ENCODE peak calls at places on chromosomes 7 and 10, in five cellular contexts. V is ascending aorta, Z is cardiac muscle cell, P is psoas muscle, C is kidney epithelial cell. T is an unnamed sample.

GRCh38 chr10:60456053-60456452 is 66.4 kb upstream of the ANK3 start:
- DNase-seq in C (no peak), P (no peak), V (no peak), Z (no peak), T (no peak)

GRCh38 chr7:130149575-130150139 is 55.5 kb downstream of the TMEM209 start:
- DNase-seq in C (no peak), P (no peak), Z (no peak), V (no peak), T (no peak)

GRCh38 chr7:82593780-82594179 is 150.2 kb upstream of the CACNA2D1 start:
- DNase-seq in V (no peak), Z (no peak), C (peak; percentile 2), P (no peak), T (no peak)

GRCh38 chr10:25061711-25062455 is 45.5 kb downstream of the THNSL1 start:
- DNase-seq in C (no peak), Z (no peak), P (no peak), V (no peak), T (no peak)

GRCh38 chr7:44914992-44915607 is 29.8 kb upstream of the PURB start:
- DNase-seq in P (no peak), Z (no peak), C (no peak), V (no peak), T (no peak)

GRCh38 chr7:3650844-3651243 is 349.8 kb downstream of the SDK1 start:
- DNase-seq in Z (no peak), V (no peak), C (no peak), P (no peak), T (no peak)

GRCh38 chr10:79315602-79315920 is 31.7 kb upstream of the PPIF start:
- DNase-seq in V (no peak), Z (no peak), C (no peak), P (no peak), T (no peak)

GRCh38 chr10:126580873-126581647 is 89.4 kb downstream of the C10orf90 start:
- DNase-seq in V (no peak), Z (no peak), P (no peak), C (no peak), T (no peak)

GRCh38 chr7:39259391-39260003 is 281.8 kb downstream of the POU6F2 start:
- DNase-seq in V (no peak), Z (no peak), P (no peak), C (no peak), T (no peak)

GRCh38 chr7:135368416-135369186 is 135.0 kb downstream of the STRA8 start:
- DNase-seq in Z (no peak), C (no peak), P (no peak), V (no peak), T (no peak)

GRCh38 chr7:103592844-103593243 is 146.8 kb upstream of the SLC26A5 start:
- DNase-seq in P (no peak), C (no peak), V (no peak), Z (no peak), T (no peak)

GRCh38 chr10:61835069-61835908 is 66.2 kb upstream of the ARID5B start:
- DNase-seq in P (no peak), C (no peak), Z (peak; percentile 84), V (no peak), T (no peak)

GRCh38 chr7:129401228-129401967 is 32.8 kb upstream of the STRIP2 start:
- DNase-seq in V (no peak), C (peak; percentile 14), Z (no peak), P (no peak), T (no peak)

GRCh38 chr7:41148521-41148951 is 554.4 kb downstream of the INHBA start:
- DNase-seq in V (no peak), P (no peak), C (no peak), Z (peak; percentile 61), T (no peak)

GRCh38 chr7:134209322-134210015 is 82.3 kb downstream of the LRGUK start:
- DNase-seq in C (no peak), V (no peak), Z (no peak), P (no peak), T (no peak)

GRCh38 chr10:42962120-42962901 is 114.6 kb upstream of the RET start:
- DNase-seq in Z (no peak), C (no peak), V (no peak), P (peak; percentile 69), T (peak; percentile 84)

GRCh38 chr7:6590645-6591110 is 857 bp downstream of the INTS15 start:
- DNase-seq in P (no peak), V (no peak), Z (no peak), C (no peak), T (no peak)

GRCh38 chr7:41886257-41886905 is 183.5 kb upstream of the INHBA start:
- DNase-seq in P (peak; percentile 70), V (no peak), C (no peak), Z (peak; percentile 82), T (no peak)

GRCh38 chr10:123275183-123275549 is 121.0 kb downstream of the BUB3 start:
- DNase-seq in C (no peak), P (no peak), V (no peak), Z (no peak), T (no peak)

GRCh38 chr7:39735903-39736302 is 112.5 kb downstream of the RALA start:
- DNase-seq in C (no peak), Z (peak; percentile 52), V (no peak), P (no peak), T (no peak)

GRCh38 chr7:106050002-106050742 is 61.9 kb downstream of the SYPL1 start:
- DNase-seq in C (no peak), P (no peak), V (no peak), Z (peak; percentile 93), T (no peak)

GRCh38 chr10:411597-411996 is 276.3 kb downstream of the ZMYND11 start:
- DNase-seq in V (no peak), P (no peak), C (no peak), Z (no peak), T (no peak)

GRCh38 chr10:30270247-30270646 is 78.8 kb downstream of the MTPAP start:
- DNase-seq in C (no peak), P (no peak), V (no peak), Z (peak; percentile 14), T (no peak)

GRCh38 chr10:12531305-12531738 is 182.0 kb downstream of the CAMK1D start:
- DNase-seq in V (no peak), P (peak; percentile 68), Z (peak; percentile 20), C (no peak), T (no peak)

GRCh38 chr10:12081470-12081869 is 12.7 kb downstream of the DHTKD1 start:
- DNase-seq in P (no peak), Z (no peak), V (no peak), C (no peak), T (no peak)

GRCh38 chr10:14681305-14681704 is 93.4 kb downstream of the FAM107B start:
- DNase-seq in P (no peak), Z (no peak), V (no peak), C (no peak), T (no peak)

GRCh38 chr7:149799397-149800168 is 26.2 kb upstream of the ZNF467 start:
- DNase-seq in C (no peak), V (no peak), P (no peak), Z (peak; percentile 7), T (no peak)

GRCh38 chr7:1691096-1691495 is 21.0 kb downstream of the ELFN1 start:
- DNase-seq in C (no peak), V (no peak), P (peak; percentile 18), Z (no peak), T (peak; percentile 36)

GRCh38 chr7:96246972-96247371 is 74.9 kb downstream of the SLC25A13 start:
- DNase-seq in Z (no peak), P (no peak), V (no peak), C (no peak), T (no peak)

GRCh38 chr10:58998924-58999713 is 177.3 kb upstream of the PHYHIPL start:
- DNase-seq in V (peak; percentile 43), C (no peak), P (peak; percentile 60), Z (peak; percentile 46), T (no peak)

DNA sequence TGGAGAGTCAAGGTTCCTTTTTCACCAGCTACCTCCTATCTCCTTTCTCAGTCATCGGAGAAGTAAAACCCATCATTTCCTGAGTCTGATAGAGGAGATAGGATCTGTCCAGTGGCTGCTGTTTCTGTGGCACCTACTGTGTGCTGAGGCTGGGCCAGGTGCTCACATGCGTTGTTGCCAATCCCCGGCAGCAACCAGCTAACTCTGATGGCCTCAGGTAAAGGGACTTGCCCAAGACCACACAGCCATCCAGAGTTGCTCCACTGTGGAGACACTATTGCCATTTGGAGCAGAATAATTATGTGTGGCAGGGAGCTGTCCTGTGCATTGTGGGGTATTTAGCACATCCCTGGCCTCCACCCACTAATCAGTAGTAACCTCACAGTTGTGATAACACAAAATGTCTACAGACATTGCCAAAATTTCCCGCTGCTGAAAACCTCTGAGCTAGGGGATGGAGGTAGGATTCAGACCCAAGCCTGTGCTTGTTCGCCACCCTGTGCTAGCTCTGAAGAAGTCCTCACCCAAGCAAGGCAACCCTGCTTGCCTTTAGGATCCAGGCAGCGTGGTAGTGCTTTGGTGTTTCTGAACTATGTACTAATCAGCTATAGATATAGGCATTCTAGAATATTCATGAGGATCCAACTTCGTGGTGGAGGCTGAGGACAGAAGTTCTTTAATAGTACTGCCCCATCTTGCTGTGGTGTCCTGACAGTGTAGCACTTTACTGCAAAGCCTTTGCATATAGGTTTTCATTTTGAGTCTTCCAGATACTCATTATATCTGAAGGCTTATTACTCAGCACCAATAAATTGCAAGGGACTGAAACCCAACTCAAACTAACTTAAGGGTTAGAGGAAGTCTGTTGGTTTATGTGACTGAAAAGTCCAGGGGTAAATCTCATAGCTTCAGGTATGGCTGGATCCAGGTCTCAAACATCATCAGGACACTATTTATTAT is 164.6 kb downstream of the GRK5 start:
- DNase-seq in C (no peak), V (no peak), Z (peak; percentile 27), P (no peak), T (no peak)
- TF ChIP-seq CTCF in C (no peak), V (no peak), Z (no peak), P (no peak), T (peak; percentile 35)

GRCh38 chr7:42946616-42946928 is 14.4 kb downstream of the MRPL32 start:
- DNase-seq in V (no peak), Z (no peak), P (no peak), C (no peak), T (no peak)

GRCh38 chr7:42939457-42940240 is 7.5 kb downstream of the MRPL32 start:
- DNase-seq in Z (no peak), P (no peak), C (no peak), V (no peak), T (no peak)

GRCh38 chr7:42945821-42946615 is 13.8 kb downstream of the MRPL32 start:
- DNase-seq in P (no peak), Z (no peak), V (no peak), C (no peak), T (no peak)

GRCh38 chr7:42935861-42936260 is 3.7 kb downstream of the MRPL32 start:
- DNase-seq in V (no peak), P (no peak), C (no peak), Z (no peak), T (no peak)

GRCh38 chr7:42940985-42941847 is 9.0 kb downstream of the MRPL32 start:
- DNase-seq in P (peak; percentile 79), C (peak; percentile 26), V (no peak), Z (peak; percentile 85), T (no peak)
- TF ChIP-seq CTCF in P (peak; percentile 78), C (peak; percentile 85), V (peak; percentile 69), Z (peak; percentile 92), T (peak; percentile 95)

GRCh38 chr10:70430489-70431445 is 10.7 kb downstream of the NODAL start:
- DNase-seq in P (peak; percentile 80), V (peak; percentile 43), C (no peak), Z (peak; percentile 93), T (no peak)
- TF ChIP-seq CTCF in P (peak; percentile 12), V (no peak), C (no peak), Z (peak; percentile 31), T (peak; percentile 37)

GRCh38 chr7:97499204-97499603 is 232.7 kb upstream of the TAC1 start:
- DNase-seq in P (no peak), Z (peak; percentile 20), C (peak; percentile 5), V (no peak), T (no peak)
- TF ChIP-seq CTCF in P (peak; percentile 24), Z (peak; percentile 26), C (peak; percentile 60), V (no peak), T (peak; percentile 76)

GRCh38 chr10:21015838-21016237 is 118.7 kb upstream of the NEBL start:
- DNase-seq in Z (no peak), V (no peak), P (no peak), C (no peak), T (no peak)
- TF ChIP-seq CTCF in Z (no peak), V (no peak), P (no peak), C (no peak), T (no peak)